ENCODE peak calls at places on chromosomes 7 and 10, in seven cellular contexts. One of them, this sample, is unnamed.

GRCh38 chr10:93067443-93068365 is 6.0 kb upstream of the CYP26A1 start:
- DNase-seq in cardiac fibroblast: no peak
- DNase-seq in breast epithelium: no peak
- DNase-seq in Calu3: no peak
- DNase-seq in suprapubic skin: no peak
- DNase-seq in mammary epithelial cell: no peak
- DNase-seq in endothelial cell: no peak
- DNase-seq in this sample: no peak

GRCh38 chr10:4867520-4868356 is 41.7 kb downstream of the AKR1E2 start:
- DNase-seq in cardiac fibroblast: peak
- DNase-seq in breast epithelium: no peak
- DNase-seq in Calu3: no peak
- DNase-seq in suprapubic skin: no peak
- DNase-seq in mammary epithelial cell: no peak
- DNase-seq in endothelial cell: peak
- DNase-seq in this sample: no peak

GRCh38 chr10:36489181-36489927 is 636.0 kb upstream of the ANKRD30A start:
- DNase-seq in cardiac fibroblast: peak
- DNase-seq in breast epithelium: no peak
- DNase-seq in Calu3: no peak
- DNase-seq in suprapubic skin: no peak
- DNase-seq in mammary epithelial cell: no peak
- DNase-seq in endothelial cell: no peak
- DNase-seq in this sample: no peak

GRCh38 chr7:56091591-56091990 is 1.2 kb downstream of the PHKG1 start:
- DNase-seq in cardiac fibroblast: peak
- DNase-seq in breast epithelium: peak
- DNase-seq in Calu3: no peak
- DNase-seq in suprapubic skin: no peak
- DNase-seq in mammary epithelial cell: no peak
- DNase-seq in endothelial cell: no peak
- DNase-seq in this sample: no peak

GRCh38 chr10:126964190-126964589 is 59.0 kb downstream of the DOCK1 start:
- DNase-seq in cardiac fibroblast: no peak
- DNase-seq in breast epithelium: no peak
- DNase-seq in Calu3: no peak
- DNase-seq in suprapubic skin: no peak
- DNase-seq in mammary epithelial cell: no peak
- DNase-seq in endothelial cell: no peak
- DNase-seq in this sample: no peak

GRCh38 chr7:47361746-47362215 is 220.1 kb downstream of the TNS3 start:
- DNase-seq in cardiac fibroblast: peak
- DNase-seq in breast epithelium: peak
- DNase-seq in Calu3: peak
- DNase-seq in suprapubic skin: no peak
- DNase-seq in mammary epithelial cell: peak
- DNase-seq in endothelial cell: no peak
- DNase-seq in this sample: no peak

GRCh38 chr10:95742962-95743535 is 12.9 kb upstream of the ENTPD1 start:
- DNase-seq in cardiac fibroblast: no peak
- DNase-seq in breast epithelium: no peak
- DNase-seq in Calu3: no peak
- DNase-seq in suprapubic skin: no peak
- DNase-seq in mammary epithelial cell: no peak
- DNase-seq in endothelial cell: no peak
- DNase-seq in this sample: no peak

GRCh38 chr7:46133076-46133475 is 212.0 kb upstream of the IGFBP3 start:
- DNase-seq in cardiac fibroblast: no peak
- DNase-seq in breast epithelium: no peak
- DNase-seq in Calu3: no peak
- DNase-seq in suprapubic skin: no peak
- DNase-seq in mammary epithelial cell: no peak
- DNase-seq in endothelial cell: no peak
- DNase-seq in this sample: no peak

GRCh38 chr7:28155964-28156363 is 24.6 kb downstream of the JAZF1 start:
- DNase-seq in cardiac fibroblast: peak
- DNase-seq in breast epithelium: no peak
- DNase-seq in Calu3: peak
- DNase-seq in suprapubic skin: no peak
- DNase-seq in mammary epithelial cell: peak
- DNase-seq in endothelial cell: no peak
- DNase-seq in this sample: no peak

GRCh38 chr7:73850781-73851207 is 8.5 kb upstream of the METTL27 start:
- DNase-seq in cardiac fibroblast: peak
- DNase-seq in breast epithelium: no peak
- DNase-seq in Calu3: peak
- DNase-seq in suprapubic skin: no peak
- DNase-seq in mammary epithelial cell: peak
- DNase-seq in endothelial cell: no peak
- DNase-seq in this sample: no peak

GRCh38 chr10:62492012-62492869 is 118.1 kb downstream of the ZNF365 start:
- DNase-seq in cardiac fibroblast: peak
- DNase-seq in breast epithelium: no peak
- DNase-seq in Calu3: peak
- DNase-seq in suprapubic skin: no peak
- DNase-seq in mammary epithelial cell: peak
- DNase-seq in endothelial cell: no peak
- DNase-seq in this sample: no peak

GRCh38 chr7:101728888-101729883 is 88.2 kb upstream of the CUX1 start:
- DNase-seq in cardiac fibroblast: peak
- DNase-seq in breast epithelium: no peak
- DNase-seq in Calu3: peak
- DNase-seq in suprapubic skin: no peak
- DNase-seq in mammary epithelial cell: no peak
- DNase-seq in endothelial cell: no peak
- DNase-seq in this sample: no peak

GRCh38 chr7:124550036-124550435 is 215.6 kb downstream of the GPR37 start:
- DNase-seq in cardiac fibroblast: no peak
- DNase-seq in breast epithelium: no peak
- DNase-seq in Calu3: no peak
- DNase-seq in suprapubic skin: no peak
- DNase-seq in mammary epithelial cell: no peak
- DNase-seq in endothelial cell: no peak
- DNase-seq in this sample: no peak

GRCh38 chr10:132511692-132512442 is 25.7 kb upstream of the INPP5A start:
- DNase-seq in cardiac fibroblast: peak
- DNase-seq in breast epithelium: no peak
- DNase-seq in Calu3: no peak
- DNase-seq in suprapubic skin: peak
- DNase-seq in mammary epithelial cell: no peak
- DNase-seq in endothelial cell: no peak
- DNase-seq in this sample: no peak

GRCh38 chr10:126160571-126160970 is 227.7 kb downstream of the ADAM12 start:
- DNase-seq in cardiac fibroblast: no peak
- DNase-seq in breast epithelium: no peak
- DNase-seq in Calu3: no peak
- DNase-seq in suprapubic skin: no peak
- DNase-seq in mammary epithelial cell: no peak
- DNase-seq in endothelial cell: no peak
- DNase-seq in this sample: no peak

GRCh38 chr7:31492086-31492485 is 21.8 kb upstream of the ITPRID1 start:
- DNase-seq in cardiac fibroblast: no peak
- DNase-seq in breast epithelium: no peak
- DNase-seq in Calu3: peak
- DNase-seq in suprapubic skin: no peak
- DNase-seq in mammary epithelial cell: no peak
- DNase-seq in endothelial cell: no peak
- DNase-seq in this sample: no peak

GRCh38 chr7:153832160-153832559 is 220.0 kb upstream of the DPP6 start:
- DNase-seq in cardiac fibroblast: no peak
- DNase-seq in breast epithelium: no peak
- DNase-seq in Calu3: no peak
- DNase-seq in suprapubic skin: no peak
- DNase-seq in mammary epithelial cell: no peak
- DNase-seq in endothelial cell: no peak
- DNase-seq in this sample: no peak

GRCh38 chr7:27160147-27160545 is 3.7 kb upstream of the HOXA7 start:
- DNase-seq in cardiac fibroblast: no peak
- DNase-seq in breast epithelium: no peak
- DNase-seq in Calu3: no peak
- DNase-seq in suprapubic skin: peak
- DNase-seq in mammary epithelial cell: peak
- DNase-seq in endothelial cell: no peak
- DNase-seq in this sample: no peak

GRCh38 chr10:6643962-6644361 is 63.9 kb upstream of the PRKCQ start:
- DNase-seq in cardiac fibroblast: no peak
- DNase-seq in breast epithelium: no peak
- DNase-seq in Calu3: no peak
- DNase-seq in suprapubic skin: no peak
- DNase-seq in mammary epithelial cell: no peak
- DNase-seq in endothelial cell: no peak
- DNase-seq in this sample: no peak

GRCh38 chr7:114879554-114879953 is 42.3 kb upstream of the MDFIC start:
- DNase-seq in cardiac fibroblast: peak
- DNase-seq in breast epithelium: no peak
- DNase-seq in Calu3: no peak
- DNase-seq in suprapubic skin: no peak
- DNase-seq in mammary epithelial cell: no peak
- DNase-seq in endothelial cell: no peak
- DNase-seq in this sample: no peak

GRCh38 chr7:40400525-40400924 is 265.7 kb downstream of the SUGCT start:
- DNase-seq in cardiac fibroblast: no peak
- DNase-seq in breast epithelium: no peak
- DNase-seq in Calu3: no peak
- DNase-seq in suprapubic skin: no peak
- DNase-seq in mammary epithelial cell: no peak
- DNase-seq in endothelial cell: no peak
- DNase-seq in this sample: no peak

GRCh38 chr10:43249151-43249961 is 17.5 kb downstream of the RASGEF1A start:
- DNase-seq in cardiac fibroblast: no peak
- DNase-seq in breast epithelium: peak
- DNase-seq in Calu3: no peak
- DNase-seq in suprapubic skin: peak
- DNase-seq in mammary epithelial cell: no peak
- DNase-seq in endothelial cell: no peak
- DNase-seq in this sample: peak

DNA sequence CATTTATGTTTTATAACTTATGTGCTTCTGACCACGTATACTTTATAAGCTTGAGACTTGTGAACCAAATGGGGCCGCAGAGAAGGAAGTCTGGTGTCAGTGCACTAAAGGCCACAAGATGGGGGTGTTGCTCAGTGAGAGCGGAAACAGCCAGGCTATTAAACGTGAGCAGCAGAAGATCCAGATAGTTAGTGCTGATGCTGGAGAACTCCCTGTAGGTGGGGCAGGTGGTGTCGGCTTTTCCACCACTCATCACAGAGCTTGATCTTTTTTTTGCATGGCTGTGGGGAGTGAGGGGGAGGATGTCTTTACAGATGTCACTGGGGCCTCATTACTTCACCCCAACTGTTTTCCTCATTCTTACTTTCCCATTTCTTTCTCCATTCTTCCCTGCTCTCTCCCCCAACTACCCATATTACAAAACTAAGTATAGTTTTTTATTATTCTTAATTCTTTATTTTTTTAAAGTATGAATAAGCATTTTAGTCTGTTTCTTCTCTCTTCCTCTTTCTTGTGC is 34.7 kb downstream of the ACADSB start:
- DNase-seq in cardiac fibroblast: peak
- DNase-seq in breast epithelium: no peak
- DNase-seq in Calu3: peak
- DNase-seq in suprapubic skin: no peak
- DNase-seq in mammary epithelial cell: peak
- DNase-seq in endothelial cell: peak
- DNase-seq in this sample: no peak
- TF ChIP-seq CTCF in cardiac fibroblast: peak
- TF ChIP-seq CTCF in breast epithelium: peak
- TF ChIP-seq CTCF in Calu3: peak
- TF ChIP-seq CTCF in suprapubic skin: peak
- TF ChIP-seq CTCF in mammary epithelial cell: peak
- TF ChIP-seq CTCF in endothelial cell: peak
- TF ChIP-seq CTCF in this sample: peak

GRCh38 chr7:66666313-66666952 is 37.8 kb downstream of the KCTD7 start:
- DNase-seq in cardiac fibroblast: no peak
- DNase-seq in breast epithelium: no peak
- DNase-seq in Calu3: no peak
- DNase-seq in suprapubic skin: peak
- DNase-seq in mammary epithelial cell: no peak
- DNase-seq in endothelial cell: no peak
- DNase-seq in this sample: no peak
- TF ChIP-seq CTCF in cardiac fibroblast: no peak
- TF ChIP-seq CTCF in breast epithelium: no peak
- TF ChIP-seq CTCF in Calu3: no peak
- TF ChIP-seq CTCF in suprapubic skin: no peak
- TF ChIP-seq CTCF in mammary epithelial cell: no peak
- TF ChIP-seq CTCF in endothelial cell: no peak
- TF ChIP-seq CTCF in this sample: no peak

DNA sequence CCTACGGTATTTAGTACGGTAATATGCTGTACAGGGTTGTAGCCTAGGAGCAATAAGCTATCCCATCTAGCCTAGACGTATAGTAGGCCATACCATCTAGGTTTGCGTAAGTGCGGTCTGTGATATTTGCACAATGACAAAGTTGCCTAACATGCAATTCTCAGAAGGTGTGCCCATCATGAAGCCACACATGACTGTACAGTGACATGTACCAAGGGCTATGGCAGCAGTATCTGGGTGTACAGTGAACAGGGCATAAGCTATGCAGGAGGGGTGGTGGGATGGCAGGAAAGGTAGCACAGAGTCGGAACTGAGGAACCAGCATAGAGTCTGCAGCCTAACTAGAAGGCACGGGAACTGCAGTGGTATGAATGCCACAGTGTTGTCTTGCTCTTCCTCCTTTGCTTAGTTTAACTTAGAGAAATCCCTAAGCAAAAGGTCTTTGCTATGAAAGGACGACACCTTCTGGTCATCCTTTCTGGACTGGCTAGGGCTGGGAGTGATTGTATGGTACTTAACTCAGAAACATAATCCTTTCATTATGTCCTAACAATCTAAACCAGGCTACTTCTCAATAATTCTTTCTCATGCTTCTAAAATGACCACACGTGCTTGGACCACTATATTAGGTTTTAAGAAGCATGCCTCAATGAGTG is 93.5 kb downstream of the DYNC1I1 start:
- DNase-seq in cardiac fibroblast: peak
- DNase-seq in breast epithelium: no peak
- DNase-seq in Calu3: no peak
- DNase-seq in suprapubic skin: no peak
- DNase-seq in mammary epithelial cell: no peak
- DNase-seq in endothelial cell: no peak
- DNase-seq in this sample: no peak
- TF ChIP-seq CTCF in cardiac fibroblast: peak
- TF ChIP-seq CTCF in breast epithelium: no peak
- TF ChIP-seq CTCF in Calu3: no peak
- TF ChIP-seq CTCF in suprapubic skin: no peak
- TF ChIP-seq CTCF in mammary epithelial cell: peak
- TF ChIP-seq CTCF in endothelial cell: no peak
- TF ChIP-seq CTCF in this sample: peak

DNA sequence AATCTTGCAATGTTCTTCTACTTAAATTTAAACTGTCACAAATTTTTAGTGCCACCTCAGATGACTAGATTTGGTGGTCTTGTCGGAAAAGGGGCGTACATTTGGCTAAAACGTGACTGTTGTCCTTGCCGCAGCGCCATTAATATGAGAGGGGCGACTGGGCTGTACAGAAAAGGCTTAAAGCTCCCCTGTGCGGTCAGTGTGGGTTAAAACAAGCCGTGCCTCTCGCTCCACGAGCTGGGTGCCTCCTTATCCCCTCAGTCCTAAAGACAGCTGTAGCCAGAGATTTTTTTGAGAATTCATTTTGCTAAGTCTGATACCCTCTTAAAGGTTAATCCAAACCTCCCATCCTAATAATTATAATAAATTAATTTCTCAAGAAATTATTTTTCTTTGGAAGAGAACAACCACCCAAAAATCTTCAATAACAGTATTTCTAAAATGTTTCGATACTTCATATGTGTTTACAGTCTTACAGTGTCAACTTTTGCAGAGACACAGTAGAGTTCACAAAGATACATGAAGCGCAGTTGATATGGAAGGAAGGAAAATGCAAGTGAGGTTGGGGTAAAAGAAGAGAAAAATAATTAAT is 68.6 kb downstream of the C7orf25 start:
- DNase-seq in cardiac fibroblast: peak
- DNase-seq in breast epithelium: no peak
- DNase-seq in Calu3: peak
- DNase-seq in suprapubic skin: no peak
- DNase-seq in mammary epithelial cell: no peak
- DNase-seq in endothelial cell: peak
- DNase-seq in this sample: no peak
- TF ChIP-seq CTCF in cardiac fibroblast: peak
- TF ChIP-seq CTCF in breast epithelium: peak
- TF ChIP-seq CTCF in Calu3: peak
- TF ChIP-seq CTCF in suprapubic skin: peak
- TF ChIP-seq CTCF in mammary epithelial cell: peak
- TF ChIP-seq CTCF in endothelial cell: peak
- TF ChIP-seq CTCF in this sample: peak